ENCODE peak calls at places on chromosomes 5 and 9, in five cellular contexts. S is endodermal cell, F is brain microvascular endothelial cell, A is cardiac fibroblast, P is kidney. Y is an unnamed sample.

GRCh38 chr9:122056484-122056883 is 36.6 kb downstream of the TTLL11 start:
- DNase-seq in S (peak; percentile 87), F (no peak), A (peak; percentile 17), P (no peak), Y (no peak)

GRCh38 chr5:7638456-7638855 is 212.5 kb downstream of the CFAP90 start:
- DNase-seq in S (no peak), F (no peak), A (no peak), P (no peak), Y (no peak)

GRCh38 chr5:170540276-170540675 is 36.5 kb downstream of the KCNIP1 start:
- DNase-seq in S (peak; percentile 31), F (no peak), A (no peak), P (no peak), Y (no peak)

GRCh38 chr5:53603009-53603687 is 42.7 kb downstream of the NDUFS4 start:
- DNase-seq in S (no peak), F (no peak), A (peak; percentile 46), P (no peak), Y (no peak)

GRCh38 chr9:86944974-86945867 is 2.1 kb downstream of the GAS1 start:
- DNase-seq in S (peak; percentile 77), F (no peak), A (peak; percentile 19), P (peak; percentile 75), Y (no peak)

GRCh38 chr5:122366501-122366900 is 54.5 kb downstream of the SNCAIP start:
- DNase-seq in S (no peak), F (peak; percentile 62), A (no peak), P (no peak), Y (no peak)

GRCh38 chr5:74464512-74465209 is 175.9 kb downstream of the ENC1 start:
- DNase-seq in S (no peak), F (no peak), A (peak; percentile 16), P (no peak), Y (no peak)

GRCh38 chr9:124617477-124618141 is 110.4 kb upstream of the NR5A1 start:
- DNase-seq in S (peak; percentile 94), F (peak; percentile 76), A (peak; percentile 84), P (peak; percentile 84), Y (peak; percentile 89)

GRCh38 chr5:2810644-2811043 is 59.2 kb upstream of the IRX2 start:
- DNase-seq in S (no peak), F (no peak), A (no peak), P (no peak), Y (no peak)

GRCh38 chr9:6667633-6668280 is 22.2 kb upstream of the GLDC start:
- DNase-seq in S (peak; percentile 50), F (peak; percentile 9), A (peak; percentile 49), P (no peak), Y (peak; percentile 12)

GRCh38 chr5:81819556-81820314 is 68.8 kb upstream of the SSBP2 start:
- DNase-seq in S (no peak), F (peak; percentile 39), A (peak; percentile 33), P (no peak), Y (peak; percentile 46)

GRCh38 chr9:84782228-84782866 is 112.8 kb downstream of the NTRK2 start:
- DNase-seq in S (no peak), F (peak; percentile 60), A (peak; percentile 13), P (no peak), Y (peak; percentile 50)
- H3K4me3 ChIP-seq in S (no peak overlapping the region), F (no peak overlapping the region), A (no peak overlapping the region), P (no peak overlapping the region), Y (no peak overlapping the region)

GRCh38 chr9:4197548-4197947 is 102.3 kb downstream of the GLIS3 start:
- DNase-seq in S (peak; percentile 79), F (no peak), A (no peak), P (no peak), Y (no peak)
- TF ChIP-seq CTCF in S (peak; percentile 82), F (peak; percentile 68), A (peak; percentile 64), P (peak; percentile 33), Y (peak; percentile 24)

GRCh38 chr5:66284588-66285342 is 140.7 kb downstream of the SREK1 start:
- DNase-seq in S (no peak), F (no peak), A (no peak), P (no peak), Y (no peak)
- H3K4me3 ChIP-seq in S (no peak overlapping the region), F (no peak overlapping the region), A (no peak overlapping the region), P (no peak overlapping the region), Y (no peak overlapping the region)

GRCh38 chr9:137967280-137967943 is 89.8 kb downstream of the CACNA1B start:
- DNase-seq in S (peak; percentile 19), F (no peak), A (no peak), P (peak; percentile 12), Y (no peak)

GRCh38 chr9:137969685-137970084 is 92.1 kb downstream of the CACNA1B start:
- DNase-seq in S (no peak), F (no peak), A (no peak), P (peak; percentile 15), Y (no peak)

GRCh38 chr9:137970098-137970497 is 92.5 kb downstream of the CACNA1B start:
- DNase-seq in S (no peak), F (no peak), A (no peak), P (peak; percentile 8), Y (no peak)

GRCh38 chr9:137969008-137969407 is 91.4 kb downstream of the CACNA1B start:
- DNase-seq in S (peak; percentile 22), F (no peak), A (no peak), P (peak; percentile 35), Y (no peak)

DNA sequence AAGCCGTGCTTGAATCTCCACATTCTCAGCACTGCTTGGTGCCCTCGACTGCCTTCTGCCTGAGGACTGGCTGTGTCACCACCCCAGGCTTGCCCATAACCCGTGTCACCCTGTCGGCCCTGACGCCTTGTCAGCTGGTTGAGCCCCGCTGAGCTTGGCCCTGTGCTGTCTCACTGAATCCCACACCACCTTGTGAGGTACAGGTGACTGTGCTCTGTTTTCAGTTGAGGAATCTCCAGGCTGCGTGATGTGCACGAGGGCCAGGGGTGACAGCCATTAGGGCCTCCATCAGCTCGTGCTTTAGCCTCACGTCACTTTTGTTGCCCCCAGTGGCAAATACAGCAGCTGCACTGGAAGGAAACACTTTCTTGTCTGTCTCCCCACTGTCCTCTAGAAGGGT is 90.7 kb downstream of the CACNA1B start:
- DNase-seq in S (peak; percentile 65), F (no peak), A (no peak), P (peak; percentile 52), Y (no peak)
- TF ChIP-seq CTCF in S (peak; percentile 67), F (no peak), A (no peak), P (no peak), Y (no peak)

GRCh38 chr9:38363589-38363925 is 28.9 kb upstream of the ALDH1B1 start:
- DNase-seq in S (peak; percentile 42), F (no peak), A (no peak), P (no peak), Y (no peak)
- H3K4me3 ChIP-seq in S (no peak overlapping the region), F (no peak overlapping the region), A (no peak overlapping the region), P (no peak overlapping the region), Y (no peak overlapping the region)

GRCh38 chr9:82091100-82091499 is 102.5 kb downstream of the SPATA31D1 start:
- DNase-seq in S (no peak), F (no peak), A (no peak), P (no peak), Y (no peak)

GRCh38 chr9:82091610-82092009 is 103.0 kb downstream of the SPATA31D1 start:
- DNase-seq in S (no peak), F (no peak), A (no peak), P (no peak), Y (no peak)

GRCh38 chr9:82088591-82088990 is 100.0 kb downstream of the SPATA31D1 start:
- DNase-seq in S (no peak), F (no peak), A (no peak), P (no peak), Y (no peak)

GRCh38 chr9:82090041-82090440 is 101.5 kb downstream of the SPATA31D1 start:
- DNase-seq in S (no peak), F (no peak), A (no peak), P (no peak), Y (no peak)
- TF ChIP-seq CTCF in S (no peak), F (no peak), A (no peak), P (no peak), Y (no peak)

GRCh38 chr9:137456061-137456863 is 2.9 kb downstream of the NSMF start:
- DNase-seq in S (no peak), F (peak; percentile 46), A (peak; percentile 72), P (peak; percentile 45), Y (peak; percentile 49)
- H3K4me3 ChIP-seq in S (no peak overlapping the region), F (no peak overlapping the region), A (no peak overlapping the region), P (no peak overlapping the region), Y (no peak overlapping the region)

Y was measured in foreskin fibroblast.